ENCODE peak calls at places on chromosomes 2 and 18, in seven cellular contexts. V is stimulated activated CD8-positive, alpha-beta memory T cell treated with anti-CD3 and anti-CD28 coated beads, Interleukin-7, amount 100 ng/mL, for 24 hours; O is neural progenitor cell; G is AG08395; X is NCI-H524; J is T-helper 9 cell; D is ovary. I is an unnamed sample.

GRCh38 chr2:55152475-55153422 is 79.3 kb downstream of the CLHC1 start:
- DNase-seq in V (no peak), O (no peak), G (no peak), X (peak), J (no peak), D (no peak), I (no peak)

GRCh38 chr18:74066018-74066417 is 81.6 kb downstream of the FBXO15 start:
- DNase-seq in V (no peak), O (no peak), G (no peak), X (no peak), J (no peak), D (no peak), I (no peak)

GRCh38 chr2:94869552-94870391 is 1.5 kb upstream of the TEKT4 start:
- DNase-seq in V (no peak), O (no peak), G (no peak), X (no peak), J (no peak), D (no peak), I (no peak)

GRCh38 chr2:188675391-188676011 is 298.7 kb upstream of the COL3A1 start:
- DNase-seq in V (no peak), O (no peak), G (peak), X (no peak), J (no peak), D (no peak), I (no peak)

GRCh38 chr2:99613992-99614391 is 124.2 kb upstream of the REV1 start:
- DNase-seq in V (no peak), O (no peak), G (no peak), X (no peak), J (no peak), D (no peak), I (no peak)

GRCh38 chr2:157291018-157291417 is 33.5 kb downstream of the GALNT5 start:
- DNase-seq in V (no peak), O (no peak), G (no peak), X (no peak), J (no peak), D (no peak), I (no peak)

GRCh38 chr2:190986221-190986953 is 27.6 kb downstream of the STAT1 start:
- DNase-seq in V (no peak), O (no peak), G (no peak), X (no peak), J (no peak), D (no peak), I (no peak)

GRCh38 chr2:229083606-229084349 is 187.3 kb downstream of the PID1 start:
- DNase-seq in V (no peak), O (no peak), G (no peak), X (peak), J (no peak), D (no peak), I (peak)

GRCh38 chr2:197189770-197190434 is 120.7 kb downstream of the ANKRD44 start:
- DNase-seq in V (no peak), O (peak), G (no peak), X (no peak), J (no peak), D (no peak), I (no peak)

GRCh38 chr2:25491966-25492532 is 150.3 kb upstream of the DNMT3A start:
- DNase-seq in V (no peak), O (no peak), G (peak), X (peak), J (no peak), D (no peak), I (no peak)

GRCh38 chr2:111226797-111227700 is 106.3 kb downstream of the BCL2L11 start:
- DNase-seq in V (no peak), O (no peak), G (peak), X (no peak), J (no peak), D (no peak), I (no peak)

GRCh38 chr18:46469186-46469915 is 187.7 kb downstream of the LOXHD1 start:
- DNase-seq in V (no peak), O (peak), G (no peak), X (peak), J (no peak), D (no peak), I (no peak)

GRCh38 chr2:119476301-119477117 is 44.9 kb downstream of the TMEM37 start:
- DNase-seq in V (no peak), O (peak), G (peak), X (peak), J (no peak), D (peak), I (peak)

GRCh38 chr2:80519699-80520291 is 215.2 kb upstream of the LRRTM1 start:
- DNase-seq in V (no peak), O (no peak), G (no peak), X (no peak), J (no peak), D (no peak), I (no peak)

GRCh38 chr2:112141623-112142001 is 3.4 kb downstream of the FBLN7 start:
- DNase-seq in V (no peak), O (no peak), G (no peak), X (no peak), J (no peak), D (no peak), I (peak)

GRCh38 chr2:188201639-188202038 is 90.0 kb upstream of the GULP1 start:
- DNase-seq in V (no peak), O (no peak), G (no peak), X (no peak), J (no peak), D (no peak), I (no peak)

GRCh38 chr18:69567813-69568488 is 167.3 kb downstream of the DOK6 start:
- DNase-seq in V (no peak), O (peak), G (no peak), X (no peak), J (no peak), D (no peak), I (no peak)

GRCh38 chr18:29078272-29078671 is 901.3 kb upstream of the CDH2 start:
- DNase-seq in V (no peak), O (no peak), G (no peak), X (peak), J (no peak), D (no peak), I (no peak)

GRCh38 chr2:181037922-181038321 is 57.5 kb downstream of the UBE2E3 start:
- DNase-seq in V (no peak), O (no peak), G (no peak), X (no peak), J (no peak), D (no peak), I (no peak)

GRCh38 chr18:28766721-28767120 is 589.8 kb upstream of the CDH2 start:
- DNase-seq in V (no peak), O (no peak), G (no peak), X (no peak), J (no peak), D (no peak), I (no peak)

GRCh38 chr2:7967707-7968106 is 714.1 kb upstream of the ID2 start:
- DNase-seq in V (no peak), O (no peak), G (no peak), X (no peak), J (no peak), D (no peak), I (no peak)

GRCh38 chr2:107990718-107991117 is 4.4 kb downstream of the SLC5A7 start:
- DNase-seq in V (no peak), O (no peak), G (no peak), X (no peak), J (no peak), D (no peak), I (no peak)

GRCh38 chr18:74375999-74376398 is 60.4 kb downstream of the C18orf63 start:
- DNase-seq in V (no peak), O (no peak), G (peak), X (no peak), J (no peak), D (no peak), I (no peak)

GRCh38 chr2:120108749-120109148 is 95.9 kb downstream of the EPB41L5 start:
- DNase-seq in V (no peak), O (no peak), G (no peak), X (no peak), J (no peak), D (no peak), I (no peak)

GRCh38 chr2:74893332-74893731 is 59.4 kb downstream of the HK2 start:
- DNase-seq in V (no peak), O (no peak), G (peak), X (no peak), J (no peak), D (no peak), I (no peak)

GRCh38 chr18:56115072-56116038 is 523.0 kb downstream of the TXNL1 start:
- DNase-seq in V (no peak), O (no peak), G (no peak), X (no peak), J (no peak), D (no peak), I (no peak)

GRCh38 chr2:151162185-151162584 is 99.5 kb downstream of the RBM43 start:
- DNase-seq in V (no peak), O (no peak), G (peak), X (peak), J (no peak), D (no peak), I (no peak)

GRCh38 chr2:174597347-174598047 is at the start of gene WIPF1:
- DNase-seq in V (no peak), O (no peak), G (peak), X (no peak), J (peak), D (no peak), I (peak)

GRCh38 chr2:135792401-135793152 is 44.4 kb downstream of the LCT start:
- DNase-seq in V (no peak), O (no peak), G (no peak), X (no peak), J (no peak), D (no peak), I (peak)

GRCh38 chr2:155975734-155976133 is 356.8 kb downstream of the NR4A2 start:
- DNase-seq in V (no peak), O (peak), G (no peak), X (no peak), J (no peak), D (no peak), I (no peak)

GRCh38 chr18:7946724-7947377 is 379.7 kb downstream of the PTPRM start:
- DNase-seq in V (no peak), O (peak), G (peak), X (peak), J (no peak), D (peak), I (no peak)

GRCh38 chr2:224687156-224687555 is 29.0 kb downstream of the CCDC195 start:
- DNase-seq in V (no peak), O (no peak), G (no peak), X (no peak), J (no peak), D (no peak), I (no peak)

GRCh38 chr18:41771971-41772370 is 183.1 kb upstream of the PIK3C3 start:
- DNase-seq in V (no peak), O (no peak), G (no peak), X (no peak), J (no peak), D (no peak), I (no peak)

GRCh38 chr2:10538224-10538894 is 90.2 kb upstream of the ODC1 start:
- DNase-seq in V (no peak), O (no peak), G (peak), X (no peak), J (no peak), D (no peak), I (no peak)

GRCh38 chr2:111898703-111899514 is 502 bp downstream of the MERTK start:
- DNase-seq in V (no peak), O (peak), G (no peak), X (peak), J (peak), D (peak), I (peak)

I was measured in body of pancreas.